ENCODE peak calls at places on chromosomes 7 and 10, in four cellular contexts. S, X, P and J are unnamed samples.

GRCh38 chr10:87861566-87861952 is 1.8 kb downstream of the KLLN start:
- DNase-seq in S (peak), X (peak), P (peak), J (no peak)

GRCh38 chr7:596819-597182 is 77.2 kb upstream of the PDGFA start:
- DNase-seq in S (no peak), X (no peak), P (no peak), J (no peak)

GRCh38 chr10:63681965-63682704 is 160.9 kb downstream of the REEP3 start:
- DNase-seq in S (no peak), X (no peak), P (no peak), J (no peak)

GRCh38 chr10:92691042-92691590 is 1.4 kb downstream of the HHEX start:
- DNase-seq in S (peak), X (no peak), P (no peak), J (no peak)

GRCh38 chr10:60425392-60426110 is 35.9 kb upstream of the ANK3 start:
- DNase-seq in S (no peak), X (no peak), P (no peak), J (no peak)

GRCh38 chr10:18145652-18146051 is 5.4 kb downstream of the CACNB2 start:
- DNase-seq in S (no peak), X (no peak), P (no peak), J (no peak)

GRCh38 chr10:18658301-18658991 is 785 bp upstream of the ARL5B start:
- DNase-seq in S (no peak), X (peak), P (no peak), J (no peak)

GRCh38 chr10:133258818-133259602 is 17.7 kb downstream of the ADAM8 start:
- DNase-seq in S (no peak), X (no peak), P (no peak), J (no peak)

GRCh38 chr7:132778761-132779160 is 202.5 kb upstream of the PLXNA4 start:
- DNase-seq in S (no peak), X (no peak), P (no peak), J (no peak)

GRCh38 chr7:121187222-121187621 is 141.6 kb upstream of the WNT16 start:
- DNase-seq in S (no peak), X (peak), P (no peak), J (no peak)

GRCh38 chr7:29496355-29497020 is 67.1 kb upstream of the PRR15 start:
- DNase-seq in S (no peak), X (no peak), P (no peak), J (peak)

GRCh38 chr7:64562246-64562620 is 638 bp downstream of the ZNF680 start:
- DNase-seq in S (no peak), X (no peak), P (no peak), J (no peak)

GRCh38 chr10:43322769-43323168 is 48.7 kb upstream of the FXYD4 start:
- DNase-seq in S (peak), X (no peak), P (peak), J (peak)

GRCh38 chr10:88409236-88409635 is 173.9 kb downstream of the RNLS start:
- DNase-seq in S (no peak), X (no peak), P (no peak), J (no peak)

GRCh38 chr10:12847361-12847975 is 154.0 kb downstream of the CCDC3 start:
- DNase-seq in S (peak), X (no peak), P (peak), J (peak)

GRCh38 chr7:95737828-95738505 is 34.4 kb upstream of the DYNC1I1 start:
- DNase-seq in S (no peak), X (no peak), P (no peak), J (no peak)

GRCh38 chr10:48378675-48379074 is 72.2 kb downstream of the MAPK8 start:
- DNase-seq in S (no peak), X (no peak), P (no peak), J (no peak)

GRCh38 chr10:133000648-133001047 is 58.3 kb upstream of the CFAP46 start:
- DNase-seq in S (no peak), X (no peak), P (no peak), J (no peak)

GRCh38 chr7:52352019-52352418 is 683.4 kb upstream of the POM121L12 start:
- DNase-seq in S (no peak), X (no peak), P (no peak), J (peak)

GRCh38 chr10:31526681-31527080 is 207.7 kb downstream of the ZEB1 start:
- DNase-seq in S (no peak), X (no peak), P (no peak), J (no peak)

GRCh38 chr10:29328988-29329387 is 40.1 kb downstream of the LYZL1 start:
- DNase-seq in S (no peak), X (no peak), P (no peak), J (no peak)

GRCh38 chr10:5895804-5896203 is 5.8 kb downstream of the FBH1 start:
- DNase-seq in S (no peak), X (peak), P (no peak), J (no peak)

GRCh38 chr7:90563286-90563685 is 32.8 kb upstream of the CDK14 start:
- DNase-seq in S (no peak), X (no peak), P (no peak), J (no peak)

GRCh38 chr10:61486738-61487396 is 33.7 kb upstream of the TMEM26 start:
- DNase-seq in S (no peak), X (no peak), P (no peak), J (no peak)

GRCh38 chr10:116067825-116068224 is 205.2 kb downstream of the GFRA1 start:
- DNase-seq in S (no peak), X (no peak), P (no peak), J (no peak)

GRCh38 chr10:117257701-117258100 is 16.8 kb downstream of the SLC18A2 start:
- DNase-seq in S (no peak), X (no peak), P (no peak), J (peak)

GRCh38 chr7:104883718-104884452 is 130.1 kb upstream of the KMT2E start:
- DNase-seq in S (peak), X (peak), P (peak), J (peak)

DNA sequence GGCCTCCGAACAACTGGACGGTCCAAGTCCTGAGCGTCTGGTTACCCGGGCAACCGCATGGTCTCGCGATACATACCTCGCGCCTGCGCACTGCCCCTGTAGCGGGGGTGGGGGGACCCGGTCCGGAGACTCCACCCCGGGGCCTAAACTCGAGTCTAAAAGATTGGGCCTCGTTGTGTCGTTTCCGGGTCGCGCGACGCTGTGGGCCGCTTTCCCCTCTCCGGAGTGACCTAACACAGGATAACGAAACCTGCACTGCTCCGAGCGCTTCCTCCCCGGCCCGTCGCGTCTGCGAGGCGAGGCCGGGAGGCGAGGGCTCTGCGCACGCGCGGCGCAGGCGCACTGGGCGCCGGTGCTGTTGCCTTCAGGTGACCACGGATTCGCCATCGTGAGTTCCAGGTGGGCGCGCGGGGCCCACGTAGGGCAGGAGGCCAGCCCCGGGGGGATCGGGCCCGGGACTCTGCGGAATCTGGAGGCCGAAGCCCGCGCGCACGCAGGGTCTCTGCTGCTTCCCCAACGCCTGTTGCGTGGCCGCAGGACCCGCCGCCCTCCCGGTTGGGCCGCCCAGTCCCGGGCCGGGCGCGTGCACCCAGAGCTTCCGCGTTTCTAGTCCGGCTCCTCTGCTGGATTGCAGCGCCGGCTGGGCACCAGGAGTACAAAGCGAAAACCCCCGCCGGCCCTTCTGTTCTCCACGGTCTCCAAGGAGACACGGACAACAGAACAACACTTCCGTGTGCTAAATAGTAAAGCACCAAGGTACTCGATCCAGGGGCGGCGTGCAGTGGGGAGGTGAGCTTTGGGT is at the start of gene RPP38:
- DNase-seq in S (peak), X (peak), P (peak), J (peak)
- TF ChIP-seq USF1 in S (peak), X (peak), P (peak), J (peak)

DNA sequence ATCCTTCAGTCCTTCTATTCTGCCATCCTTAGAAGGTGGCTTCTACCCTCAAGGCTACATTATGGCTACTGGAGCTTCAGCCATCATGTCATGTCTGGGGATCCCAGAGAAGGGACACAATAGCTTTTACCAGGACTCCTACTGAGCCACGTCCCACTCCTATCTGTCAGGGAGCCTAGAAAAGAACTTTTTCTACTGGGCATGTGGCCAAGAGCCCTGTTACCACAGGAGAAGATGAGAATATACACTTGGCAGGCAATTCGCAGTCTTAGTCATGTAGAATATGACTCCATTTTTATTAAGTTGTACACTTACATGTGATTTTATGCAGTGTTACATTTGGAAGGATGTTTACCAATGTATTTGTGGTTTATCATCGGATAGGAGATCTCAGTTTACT is 64.6 kb upstream of the KCNMA1 start:
- DNase-seq in S (no peak), X (no peak), P (no peak), J (no peak)
- TF ChIP-seq USF1 in S (no peak), X (no peak), P (no peak), J (no peak)

GRCh38 chr10:71431216-71431944 is 34.7 kb downstream of the CDH23 start:
- DNase-seq in S (no peak), X (no peak), P (no peak), J (peak)

GRCh38 chr10:71429304-71429703 is 32.6 kb downstream of the CDH23 start:
- DNase-seq in S (no peak), X (no peak), P (no peak), J (no peak)

GRCh38 chr10:71427246-71427645 is 30.5 kb downstream of the CDH23 start:
- DNase-seq in S (no peak), X (no peak), P (no peak), J (no peak)

GRCh38 chr10:71431945-71432905 is 35.5 kb downstream of the CDH23 start:
- DNase-seq in S (peak), X (no peak), P (peak), J (peak)

DNA sequence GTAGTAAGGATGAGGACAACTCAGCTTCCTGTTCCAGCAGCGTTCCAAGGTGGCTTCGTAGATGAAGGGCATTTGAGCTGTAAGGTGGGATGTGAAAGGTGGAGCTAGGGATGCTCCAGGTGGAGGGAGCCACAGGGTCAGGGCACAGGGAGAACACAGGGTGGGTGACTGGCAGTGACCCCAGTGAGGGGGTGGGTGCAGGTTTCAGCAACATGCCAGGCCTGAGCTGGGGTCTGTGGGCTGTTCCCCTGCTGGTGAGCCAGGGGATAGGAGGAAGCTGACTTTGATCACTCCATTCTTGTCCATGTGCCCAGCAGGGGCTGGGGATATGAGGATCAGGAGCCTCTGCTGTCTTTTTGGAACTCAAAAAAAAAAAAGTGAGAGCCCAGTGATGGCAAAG is 33.2 kb downstream of the CDH23 start:
- DNase-seq in S (peak), X (no peak), P (peak), J (peak)
- TF ChIP-seq USF1 in S (no peak), X (no peak), P (no peak), J (no peak)

GRCh38 chr7:136103545-136104268 is 126.5 kb upstream of the MTPN start:
- DNase-seq in S (no peak), X (no peak), P (no peak), J (no peak)

GRCh38 chr7:136105191-136105590 is 128.0 kb upstream of the MTPN start:
- DNase-seq in S (no peak), X (no peak), P (no peak), J (no peak)

GRCh38 chr7:136104269-136104603 is 127.1 kb upstream of the MTPN start:
- DNase-seq in S (no peak), X (no peak), P (no peak), J (no peak)

DNA sequence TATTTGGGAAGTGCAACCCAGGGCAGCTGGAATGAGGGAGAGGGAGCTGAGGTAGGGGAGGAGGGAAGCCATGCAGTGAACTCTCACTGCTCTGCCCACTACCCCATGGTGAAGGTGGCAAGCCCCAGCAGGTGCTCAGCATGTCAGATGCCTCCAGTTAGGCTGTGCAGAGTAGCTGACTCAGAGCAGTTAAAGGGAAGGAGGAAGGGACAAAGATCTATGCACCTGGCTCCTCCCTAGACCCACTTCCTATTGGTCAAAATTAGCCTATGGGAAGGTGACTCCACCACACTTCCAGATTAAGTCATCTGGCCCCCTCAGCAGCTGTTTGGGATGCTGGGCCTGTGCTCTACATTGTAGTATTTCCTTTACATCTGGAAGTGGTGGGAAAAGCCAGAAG is 125.7 kb upstream of the MTPN start:
- DNase-seq in S (no peak), X (no peak), P (no peak), J (no peak)
- TF ChIP-seq USF1 in S (no peak), X (no peak), P (no peak), J (no peak)

GRCh38 chr7:99403764-99404163 is 4.6 kb downstream of the PDAP1 start:
- DNase-seq in S (no peak), X (no peak), P (no peak), J (no peak)
- TF ChIP-seq USF1 in S (no peak), X (no peak), P (no peak), J (no peak)